ENCODE peak calls at places on chromosomes 11 and 22, in eight cellular contexts. One of them, this sample, is unnamed.

GRCh38 chr11:70705930-70706329 is 307.6 kb downstream of the CTTN start:
- DNase-seq in neural progenitor cell: no peak
- DNase-seq in GM23338: no peak
- DNase-seq in BE2C: no peak
- DNase-seq in tibial artery: no peak
- DNase-seq in colonic mucosa: no peak
- DNase-seq in body of pancreas: no peak
- DNase-seq in pancreas: no peak
- DNase-seq in this sample: no peak

GRCh38 chr22:22709719-22710445 is 65.5 kb downstream of the GGTLC2 start:
- DNase-seq in neural progenitor cell: peak; percentile 67
- DNase-seq in GM23338: peak; percentile 81
- DNase-seq in BE2C: peak; percentile 37
- DNase-seq in tibial artery: no peak
- DNase-seq in colonic mucosa: no peak
- DNase-seq in body of pancreas: peak; percentile 57
- DNase-seq in pancreas: no peak
- DNase-seq in this sample: no peak

GRCh38 chr11:6402061-6402470 is 11.8 kb downstream of the SMPD1 start:
- DNase-seq in neural progenitor cell: no peak
- DNase-seq in GM23338: no peak
- DNase-seq in BE2C: no peak
- DNase-seq in tibial artery: no peak
- DNase-seq in colonic mucosa: no peak
- DNase-seq in body of pancreas: no peak
- DNase-seq in pancreas: no peak
- DNase-seq in this sample: no peak

GRCh38 chr11:72732329-72732728 is 19.9 kb downstream of the ARAP1 start:
- DNase-seq in neural progenitor cell: no peak
- DNase-seq in GM23338: no peak
- DNase-seq in BE2C: no peak
- DNase-seq in tibial artery: no peak
- DNase-seq in colonic mucosa: no peak
- DNase-seq in body of pancreas: no peak
- DNase-seq in pancreas: no peak
- DNase-seq in this sample: no peak

GRCh38 chr11:33557201-33557600 is 143.4 kb downstream of the C11orf91 start:
- DNase-seq in neural progenitor cell: no peak
- DNase-seq in GM23338: peak; percentile 33
- DNase-seq in BE2C: no peak
- DNase-seq in tibial artery: no peak
- DNase-seq in colonic mucosa: no peak
- DNase-seq in body of pancreas: no peak
- DNase-seq in pancreas: no peak
- DNase-seq in this sample: no peak

GRCh38 chr22:23206915-23207314 is 26.6 kb downstream of the BCR start:
- DNase-seq in neural progenitor cell: no peak
- DNase-seq in GM23338: no peak
- DNase-seq in BE2C: no peak
- DNase-seq in tibial artery: no peak
- DNase-seq in colonic mucosa: no peak
- DNase-seq in body of pancreas: no peak
- DNase-seq in pancreas: no peak
- DNase-seq in this sample: no peak

GRCh38 chr11:59285716-59286260 is 72.9 kb upstream of the OR5AN1 start:
- DNase-seq in neural progenitor cell: no peak
- DNase-seq in GM23338: no peak
- DNase-seq in BE2C: no peak
- DNase-seq in tibial artery: no peak
- DNase-seq in colonic mucosa: no peak
- DNase-seq in body of pancreas: no peak
- DNase-seq in pancreas: no peak
- DNase-seq in this sample: no peak

GRCh38 chr11:112300094-112300786 is 39.6 kb upstream of the PLET1 start:
- DNase-seq in neural progenitor cell: no peak
- DNase-seq in GM23338: peak; percentile 29
- DNase-seq in BE2C: no peak
- DNase-seq in tibial artery: no peak
- DNase-seq in colonic mucosa: no peak
- DNase-seq in body of pancreas: no peak
- DNase-seq in pancreas: no peak
- DNase-seq in this sample: no peak

GRCh38 chr11:134515081-134515960 is 103.3 kb upstream of the B3GAT1 start:
- DNase-seq in neural progenitor cell: no peak
- DNase-seq in GM23338: no peak
- DNase-seq in BE2C: no peak
- DNase-seq in tibial artery: peak; percentile 2
- DNase-seq in colonic mucosa: peak; percentile 57
- DNase-seq in body of pancreas: peak; percentile 7
- DNase-seq in pancreas: no peak
- DNase-seq in this sample: peak; percentile 45

GRCh38 chr11:71323876-71324526 is 71.6 kb upstream of the SHANK2 start:
- DNase-seq in neural progenitor cell: no peak
- DNase-seq in GM23338: no peak
- DNase-seq in BE2C: no peak
- DNase-seq in tibial artery: no peak
- DNase-seq in colonic mucosa: no peak
- DNase-seq in body of pancreas: no peak
- DNase-seq in pancreas: no peak
- DNase-seq in this sample: peak; percentile 31

GRCh38 chr11:24747275-24748251 is 250.7 kb downstream of the LUZP2 start:
- DNase-seq in neural progenitor cell: no peak
- DNase-seq in GM23338: no peak
- DNase-seq in BE2C: no peak
- DNase-seq in tibial artery: no peak
- DNase-seq in colonic mucosa: no peak
- DNase-seq in body of pancreas: no peak
- DNase-seq in pancreas: no peak
- DNase-seq in this sample: no peak

GRCh38 chr11:66696186-66696585 is 18.5 kb upstream of the RBM4B start:
- DNase-seq in neural progenitor cell: no peak
- DNase-seq in GM23338: no peak
- DNase-seq in BE2C: no peak
- DNase-seq in tibial artery: no peak
- DNase-seq in colonic mucosa: no peak
- DNase-seq in body of pancreas: no peak
- DNase-seq in pancreas: no peak
- DNase-seq in this sample: no peak

GRCh38 chr11:37352485-37352884 is 754.4 kb upstream of the RAG2 start:
- DNase-seq in neural progenitor cell: peak; percentile 3
- DNase-seq in GM23338: no peak
- DNase-seq in BE2C: no peak
- DNase-seq in tibial artery: no peak
- DNase-seq in colonic mucosa: no peak
- DNase-seq in body of pancreas: no peak
- DNase-seq in pancreas: no peak
- DNase-seq in this sample: no peak

GRCh38 chr11:19676508-19677379 is 35.9 kb upstream of the NAV2 start:
- DNase-seq in neural progenitor cell: no peak
- DNase-seq in GM23338: peak; percentile 27
- DNase-seq in BE2C: no peak
- DNase-seq in tibial artery: peak; percentile 40
- DNase-seq in colonic mucosa: no peak
- DNase-seq in body of pancreas: no peak
- DNase-seq in pancreas: no peak
- DNase-seq in this sample: no peak

GRCh38 chr11:61762798-61763197 is 10.4 kb downstream of the MYRF start:
- DNase-seq in neural progenitor cell: no peak
- DNase-seq in GM23338: no peak
- DNase-seq in BE2C: peak; percentile 32
- DNase-seq in tibial artery: no peak
- DNase-seq in colonic mucosa: no peak
- DNase-seq in body of pancreas: no peak
- DNase-seq in pancreas: no peak
- DNase-seq in this sample: no peak

GRCh38 chr22:19503869-19504268 is 20.3 kb downstream of the CLDN5 start:
- DNase-seq in neural progenitor cell: peak; percentile 32
- DNase-seq in GM23338: peak; percentile 65
- DNase-seq in BE2C: no peak
- DNase-seq in tibial artery: no peak
- DNase-seq in colonic mucosa: no peak
- DNase-seq in body of pancreas: no peak
- DNase-seq in pancreas: no peak
- DNase-seq in this sample: peak; percentile 51

GRCh38 chr11:62555464-62556092 is 9.0 kb upstream of the AHNAK start:
- DNase-seq in neural progenitor cell: peak; percentile 49
- DNase-seq in GM23338: peak; percentile 32
- DNase-seq in BE2C: no peak
- DNase-seq in tibial artery: peak; percentile 63
- DNase-seq in colonic mucosa: no peak
- DNase-seq in body of pancreas: no peak
- DNase-seq in pancreas: no peak
- DNase-seq in this sample: no peak

GRCh38 chr11:6737872-6738466 is 33.8 kb downstream of the OR2AG2 start:
- DNase-seq in neural progenitor cell: peak; percentile 24
- DNase-seq in GM23338: peak; percentile 80
- DNase-seq in BE2C: peak; percentile 14
- DNase-seq in tibial artery: peak; percentile 24
- DNase-seq in colonic mucosa: peak; percentile 64
- DNase-seq in body of pancreas: peak; percentile 54
- DNase-seq in pancreas: peak; percentile 10
- DNase-seq in this sample: no peak

GRCh38 chr11:112780351-112781043 is 180.7 kb upstream of the NCAM1 start:
- DNase-seq in neural progenitor cell: no peak
- DNase-seq in GM23338: no peak
- DNase-seq in BE2C: peak; percentile 42
- DNase-seq in tibial artery: no peak
- DNase-seq in colonic mucosa: no peak
- DNase-seq in body of pancreas: no peak
- DNase-seq in pancreas: no peak
- DNase-seq in this sample: no peak

GRCh38 chr11:17514476-17514875 is 29.7 kb downstream of the USH1C start:
- DNase-seq in neural progenitor cell: no peak
- DNase-seq in GM23338: no peak
- DNase-seq in BE2C: no peak
- DNase-seq in tibial artery: no peak
- DNase-seq in colonic mucosa: no peak
- DNase-seq in body of pancreas: no peak
- DNase-seq in pancreas: no peak
- DNase-seq in this sample: no peak

GRCh38 chr22:46845281-46846153 is 83.1 kb downstream of the TBC1D22A start:
- DNase-seq in neural progenitor cell: no peak
- DNase-seq in GM23338: no peak
- DNase-seq in BE2C: no peak
- DNase-seq in tibial artery: no peak
- DNase-seq in colonic mucosa: no peak
- DNase-seq in body of pancreas: no peak
- DNase-seq in pancreas: no peak
- DNase-seq in this sample: no peak
- TF ChIP-seq CTCF in neural progenitor cell: peak; percentile 52
- TF ChIP-seq CTCF in GM23338: peak; percentile 15
- TF ChIP-seq CTCF in BE2C: peak; percentile 50
- TF ChIP-seq CTCF in tibial artery: peak; percentile 15
- TF ChIP-seq CTCF in colonic mucosa: no peak
- TF ChIP-seq CTCF in body of pancreas: peak; percentile 54
- TF ChIP-seq CTCF in pancreas: peak; percentile 8
- TF ChIP-seq CTCF in this sample: peak; percentile 43

GRCh38 chr11:121587182-121587581 is 134.4 kb upstream of the SORL1-AS1 start:
- DNase-seq in neural progenitor cell: no peak
- DNase-seq in GM23338: no peak
- DNase-seq in BE2C: no peak
- DNase-seq in tibial artery: no peak
- DNase-seq in colonic mucosa: peak; percentile 35
- DNase-seq in body of pancreas: no peak
- DNase-seq in pancreas: no peak
- DNase-seq in this sample: no peak
- H3K4me3 ChIP-seq in neural progenitor cell: no peak overlapping the region
- H3K4me3 ChIP-seq in GM23338: no peak overlapping the region
- H3K4me3 ChIP-seq in BE2C: no peak overlapping the region
- H3K4me3 ChIP-seq in tibial artery: no peak overlapping the region
- H3K4me3 ChIP-seq in colonic mucosa: no peak overlapping the region
- H3K4me3 ChIP-seq in body of pancreas: no peak overlapping the region
- H3K4me3 ChIP-seq in pancreas: no peak overlapping the region
- H3K4me3 ChIP-seq in this sample: no peak overlapping the region

DNA sequence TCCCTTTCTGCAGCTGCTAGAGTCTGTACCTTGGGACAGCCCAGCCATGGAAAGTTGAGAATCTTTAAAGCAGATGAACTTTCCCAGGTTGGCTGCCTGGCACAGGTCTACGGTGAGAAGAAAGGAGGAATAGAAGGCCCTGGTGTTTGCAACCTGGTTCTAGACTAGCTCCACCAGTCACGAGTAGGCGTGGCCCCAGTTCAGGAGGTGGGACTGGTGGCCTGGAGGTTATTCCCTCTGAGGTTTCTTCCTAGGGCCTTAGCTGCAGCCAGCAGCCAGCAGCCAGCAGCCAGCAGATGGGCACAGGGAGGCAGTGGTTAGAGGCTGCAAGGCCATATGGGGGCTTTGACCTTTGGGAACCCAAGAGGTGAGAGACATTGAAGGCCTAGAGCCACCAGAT is 40.9 kb downstream of the PRDM11 start:
- DNase-seq in neural progenitor cell: no peak
- DNase-seq in GM23338: no peak
- DNase-seq in BE2C: no peak
- DNase-seq in tibial artery: no peak
- DNase-seq in colonic mucosa: no peak
- DNase-seq in body of pancreas: no peak
- DNase-seq in pancreas: no peak
- DNase-seq in this sample: no peak
- H3K4me1 ChIP-seq in neural progenitor cell: no peaks in the 10 kb centered on the region
- H3K4me1 ChIP-seq in GM23338: no peaks in the 10 kb centered on the region
- H3K4me1 ChIP-seq in BE2C: no peaks in the 10 kb centered on the region
- H3K4me1 ChIP-seq in tibial artery: peaks cover 7% of the 10 kb centered on the region
- H3K4me1 ChIP-seq in colonic mucosa: no peaks in the 10 kb centered on the region
- H3K4me1 ChIP-seq in body of pancreas: no peaks in the 10 kb centered on the region
- H3K4me1 ChIP-seq in pancreas: no peaks in the 10 kb centered on the region
- H3K4me1 ChIP-seq in this sample: no peaks in the 10 kb centered on the region

GRCh38 chr22:21589415-21589814 is 21.9 kb downstream of the UBE2L3 start:
- DNase-seq in neural progenitor cell: no peak
- DNase-seq in GM23338: no peak
- DNase-seq in BE2C: no peak
- DNase-seq in tibial artery: no peak
- DNase-seq in colonic mucosa: no peak
- DNase-seq in body of pancreas: no peak
- DNase-seq in pancreas: no peak
- DNase-seq in this sample: no peak
- TF ChIP-seq CTCF in neural progenitor cell: no peak
- TF ChIP-seq CTCF in GM23338: no peak
- TF ChIP-seq CTCF in BE2C: no peak
- TF ChIP-seq CTCF in tibial artery: no peak
- TF ChIP-seq CTCF in colonic mucosa: no peak
- TF ChIP-seq CTCF in body of pancreas: no peak
- TF ChIP-seq CTCF in pancreas: no peak
- TF ChIP-seq CTCF in this sample: no peak

GRCh38 chr11:726278-726915 is 20.4 kb downstream of the EPS8L2 start:
- DNase-seq in neural progenitor cell: peak; percentile 55
- DNase-seq in GM23338: peak; percentile 69
- DNase-seq in BE2C: peak; percentile 9
- DNase-seq in tibial artery: no peak
- DNase-seq in colonic mucosa: peak; percentile 82
- DNase-seq in body of pancreas: peak; percentile 83
- DNase-seq in pancreas: peak; percentile 86
- DNase-seq in this sample: peak; percentile 82
- H3K4me3 ChIP-seq in neural progenitor cell: peak overlapping the region; percentile 45
- H3K4me3 ChIP-seq in GM23338: peak overlapping the region; percentile 65
- H3K4me3 ChIP-seq in BE2C: no peak overlapping the region
- H3K4me3 ChIP-seq in tibial artery: peak overlapping the region; percentile 21
- H3K4me3 ChIP-seq in colonic mucosa: peak overlapping the region; percentile 26
- H3K4me3 ChIP-seq in body of pancreas: no peak overlapping the region
- H3K4me3 ChIP-seq in pancreas: peak overlapping the region; percentile 30
- H3K4me3 ChIP-seq in this sample: peak overlapping the region; percentile 30

DNA sequence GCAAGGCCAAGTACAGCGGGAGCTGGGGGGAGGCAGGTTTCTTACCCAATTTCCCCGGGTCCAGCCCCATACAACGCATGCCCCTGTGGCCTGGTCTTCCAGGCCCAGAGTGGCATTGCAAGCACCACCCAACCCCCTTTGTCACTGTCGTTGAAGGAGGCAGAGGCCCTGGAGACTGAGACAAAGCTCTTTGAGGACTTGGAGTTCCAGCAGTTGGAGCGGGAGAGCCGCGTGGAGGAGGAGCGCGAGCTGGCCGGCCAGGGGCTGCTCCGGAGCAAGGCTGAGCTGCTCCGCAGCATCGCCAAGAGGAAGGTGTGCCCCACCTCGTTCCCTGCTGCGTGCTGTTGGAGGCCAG is 27.8 kb downstream of the PHLDB1 start:
- DNase-seq in neural progenitor cell: peak; percentile 68
- DNase-seq in GM23338: no peak
- DNase-seq in BE2C: no peak
- DNase-seq in tibial artery: no peak
- DNase-seq in colonic mucosa: no peak
- DNase-seq in body of pancreas: no peak
- DNase-seq in pancreas: no peak
- DNase-seq in this sample: no peak
- H3K4me1 ChIP-seq in neural progenitor cell: peaks cover 26% of the 10 kb centered on the region
- H3K4me1 ChIP-seq in GM23338: peaks cover 22% of the 10 kb centered on the region
- H3K4me1 ChIP-seq in BE2C: peaks cover 17% of the 10 kb centered on the region
- H3K4me1 ChIP-seq in tibial artery: peaks cover 33% of the 10 kb centered on the region
- H3K4me1 ChIP-seq in colonic mucosa: peaks cover 19% of the 10 kb centered on the region
- H3K4me1 ChIP-seq in body of pancreas: peaks cover 36% of the 10 kb centered on the region
- H3K4me1 ChIP-seq in pancreas: peaks cover 7% of the 10 kb centered on the region
- H3K4me1 ChIP-seq in this sample: peaks cover 22% of the 10 kb centered on the region

This sample was measured in upper lobe of right lung.